ENCODE peak calls at places on chromosomes 11 and 22, in six cellular contexts. E, N, Q, F, O and X are unnamed samples.

GRCh38 chr22:43630451-43630850 is 181.7 kb downstream of the EFCAB6 start:
- DNase-seq in E (peak), N (no peak), Q (no peak), F (no peak), O (no peak), X (no peak)

GRCh38 chr11:12125609-12126149 is 15.3 kb downstream of the MICAL2 start:
- DNase-seq in E (no peak), N (peak), Q (no peak), F (no peak), O (peak), X (no peak)

GRCh38 chr11:70468256-70469230 is 70.2 kb downstream of the CTTN start:
- DNase-seq in E (no peak), N (no peak), Q (no peak), F (no peak), O (no peak), X (peak)

GRCh38 chr11:81869337-81870065 is 864.2 kb downstream of the FAM181B start:
- DNase-seq in E (no peak), N (no peak), Q (no peak), F (no peak), O (no peak), X (peak)

GRCh38 chr22:20957691-20958440 is 9.2 kb upstream of the AIFM3 start:
- DNase-seq in E (no peak), N (peak), Q (no peak), F (no peak), O (no peak), X (peak)

GRCh38 chr11:66800720-66801428 is 42.4 kb upstream of the RCE1 start:
- DNase-seq in E (no peak), N (no peak), Q (no peak), F (no peak), O (no peak), X (no peak)

GRCh38 chr11:2098691-2099522 is 40.3 kb downstream of the IGF2 start:
- DNase-seq in E (no peak), N (no peak), Q (peak), F (no peak), O (no peak), X (peak)

GRCh38 chr11:19539861-19540260 is 172.8 kb upstream of the NAV2 start:
- DNase-seq in E (no peak), N (no peak), Q (no peak), F (no peak), O (no peak), X (no peak)

GRCh38 chr11:104926771-104927470 is 28.7 kb upstream of the CASP12 start:
- DNase-seq in E (no peak), N (no peak), Q (no peak), F (no peak), O (no peak), X (no peak)

GRCh38 chr11:14480716-14481115 is 18.9 kb downstream of the COPB1 start:
- DNase-seq in E (no peak), N (no peak), Q (no peak), F (no peak), O (no peak), X (no peak)

GRCh38 chr22:22770280-22770871 is 117.2 kb upstream of the IGLL5 start:
- DNase-seq in E (no peak), N (peak), Q (no peak), F (peak), O (no peak), X (no peak)

GRCh38 chr22:30294066-30294465 is 4.8 kb upstream of the CASTOR1 start:
- DNase-seq in E (no peak), N (no peak), Q (no peak), F (no peak), O (no peak), X (no peak)

GRCh38 chr22:22576244-22576988 is 17.4 kb upstream of the PRAME start:
- DNase-seq in E (no peak), N (peak), Q (no peak), F (peak), O (peak), X (no peak)

GRCh38 chr11:60985991-60986915 is 14.8 kb downstream of the CD6 start:
- DNase-seq in E (no peak), N (peak), Q (no peak), F (no peak), O (no peak), X (peak)

GRCh38 chr11:58893899-58894298 is 45.4 kb upstream of the GLYATL1 start:
- DNase-seq in E (no peak), N (no peak), Q (no peak), F (no peak), O (no peak), X (no peak)

GRCh38 chr22:32245042-32245441 is 10.1 kb downstream of the SLC5A4 start:
- DNase-seq in E (no peak), N (no peak), Q (no peak), F (no peak), O (no peak), X (no peak)

GRCh38 chr22:44331881-44332714 is 19.3 kb upstream of the SHISAL1 start:
- DNase-seq in E (no peak), N (no peak), Q (peak), F (no peak), O (no peak), X (no peak)

GRCh38 chr11:33980896-33981295 is 70.6 kb upstream of the CAPRIN1 start:
- DNase-seq in E (no peak), N (no peak), Q (no peak), F (no peak), O (no peak), X (no peak)

GRCh38 chr22:29207562-29208501 is 2.1 kb downstream of the EMID1 start:
- DNase-seq in E (no peak), N (no peak), Q (no peak), F (no peak), O (no peak), X (no peak)

GRCh38 chr11:8826901-8827560 is 84.0 kb upstream of the AKIP1 start:
- DNase-seq in E (no peak), N (no peak), Q (peak), F (no peak), O (no peak), X (no peak)

GRCh38 chr11:109864161-109864661 is 229.0 kb upstream of the ZC3H12C start:
- DNase-seq in E (no peak), N (no peak), Q (no peak), F (no peak), O (peak), X (no peak)

GRCh38 chr11:2868604-2869526 is 16.7 kb downstream of the CDKN1C start:
- DNase-seq in E (no peak), N (no peak), Q (no peak), F (no peak), O (no peak), X (no peak)

GRCh38 chr22:47151490-47151889 is 389.0 kb downstream of the TBC1D22A start:
- DNase-seq in E (no peak), N (no peak), Q (no peak), F (no peak), O (no peak), X (no peak)

GRCh38 chr22:23829845-23830372 is 8.9 kb downstream of the DERL3 start:
- DNase-seq in E (no peak), N (no peak), Q (peak), F (no peak), O (no peak), X (no peak)

GRCh38 chr11:126355324-126355925 is at the start of gene ST3GAL4:
- DNase-seq in E (no peak), N (peak), Q (peak), F (peak), O (no peak), X (peak)

GRCh38 chr11:35709386-35709785 is 46.8 kb downstream of the TRIM44 start:
- DNase-seq in E (no peak), N (no peak), Q (no peak), F (no peak), O (no peak), X (no peak)

DNA sequence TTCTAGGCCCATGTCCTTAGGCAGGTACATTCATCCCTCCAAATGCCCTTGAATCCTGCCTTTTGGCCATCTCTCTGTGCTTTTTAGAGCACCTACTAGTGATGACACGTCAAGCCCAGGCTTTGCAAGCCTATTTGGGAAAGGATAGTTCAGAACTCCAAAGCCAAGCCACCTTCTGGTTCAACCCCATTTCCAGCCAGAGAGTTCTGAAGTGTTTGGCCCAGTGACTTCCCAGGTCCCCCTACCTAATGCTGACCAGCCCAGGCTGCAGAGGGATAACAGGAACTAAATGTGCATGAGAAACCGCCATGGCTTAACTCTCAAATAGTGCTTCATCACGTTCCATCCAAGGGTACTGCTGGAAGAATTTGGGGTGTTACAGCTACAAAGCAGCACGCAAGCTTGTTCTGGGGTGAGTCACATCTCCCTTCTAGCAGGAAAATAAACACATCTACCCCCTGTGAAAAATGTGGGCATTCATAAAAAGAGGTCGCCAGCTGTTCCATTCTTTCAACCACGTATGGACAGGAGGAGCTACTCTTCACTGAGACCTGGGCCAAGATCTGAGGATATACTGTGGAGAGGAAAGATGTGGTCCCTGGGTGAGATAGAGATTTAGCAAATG is 2.0 kb upstream of the FXYD6 start:
- DNase-seq in E (no peak), N (no peak), Q (no peak), F (no peak), O (no peak), X (no peak)
- H3K27ac ChIP-seq in E (no peak), N (no peak), Q (peak), F (no peak), O (no peak), X (no peak)

DNA sequence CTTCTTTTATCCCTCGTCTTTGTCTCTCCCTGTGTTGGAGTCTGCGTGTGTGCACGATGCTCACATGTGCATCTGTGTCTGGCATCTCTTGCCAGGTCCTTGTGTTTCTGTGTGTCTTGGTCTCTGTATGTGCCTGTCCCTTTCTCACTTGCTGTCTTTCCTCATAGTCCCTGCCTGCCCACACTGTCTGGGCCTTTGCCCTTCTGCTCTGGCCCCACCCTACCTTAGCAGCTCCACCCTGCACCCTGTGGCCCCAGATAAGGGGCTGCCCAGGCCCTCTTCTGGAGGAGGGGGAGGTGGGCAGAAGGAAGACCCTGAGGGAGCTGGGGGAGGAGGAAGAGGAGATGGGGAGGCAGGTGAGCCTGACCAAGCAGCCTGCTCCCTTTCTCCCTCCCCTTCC is 2.8 kb downstream of the EHBP1L1 start:
- DNase-seq in E (no peak), N (no peak), Q (no peak), F (no peak), O (no peak), X (no peak)
- TF ChIP-seq POLR2A in E (no peak), N (no peak), Q (no peak), F (no peak), O (no peak), X (no peak)

GRCh38 chr22:50459016-50459415 is 15.8 kb downstream of the SBF1 start:
- DNase-seq in E (no peak), N (no peak), Q (no peak), F (no peak), O (no peak), X (no peak)

GRCh38 chr22:50455201-50455600 is 19.6 kb downstream of the SBF1 start:
- DNase-seq in E (no peak), N (no peak), Q (no peak), F (no peak), O (no peak), X (no peak)

GRCh38 chr22:50456026-50456425 is 18.8 kb downstream of the SBF1 start:
- DNase-seq in E (no peak), N (no peak), Q (no peak), F (no peak), O (no peak), X (no peak)

GRCh38 chr22:50454556-50455075 is 20.2 kb downstream of the SBF1 start:
- DNase-seq in E (no peak), N (no peak), Q (no peak), F (no peak), O (no peak), X (no peak)

DNA sequence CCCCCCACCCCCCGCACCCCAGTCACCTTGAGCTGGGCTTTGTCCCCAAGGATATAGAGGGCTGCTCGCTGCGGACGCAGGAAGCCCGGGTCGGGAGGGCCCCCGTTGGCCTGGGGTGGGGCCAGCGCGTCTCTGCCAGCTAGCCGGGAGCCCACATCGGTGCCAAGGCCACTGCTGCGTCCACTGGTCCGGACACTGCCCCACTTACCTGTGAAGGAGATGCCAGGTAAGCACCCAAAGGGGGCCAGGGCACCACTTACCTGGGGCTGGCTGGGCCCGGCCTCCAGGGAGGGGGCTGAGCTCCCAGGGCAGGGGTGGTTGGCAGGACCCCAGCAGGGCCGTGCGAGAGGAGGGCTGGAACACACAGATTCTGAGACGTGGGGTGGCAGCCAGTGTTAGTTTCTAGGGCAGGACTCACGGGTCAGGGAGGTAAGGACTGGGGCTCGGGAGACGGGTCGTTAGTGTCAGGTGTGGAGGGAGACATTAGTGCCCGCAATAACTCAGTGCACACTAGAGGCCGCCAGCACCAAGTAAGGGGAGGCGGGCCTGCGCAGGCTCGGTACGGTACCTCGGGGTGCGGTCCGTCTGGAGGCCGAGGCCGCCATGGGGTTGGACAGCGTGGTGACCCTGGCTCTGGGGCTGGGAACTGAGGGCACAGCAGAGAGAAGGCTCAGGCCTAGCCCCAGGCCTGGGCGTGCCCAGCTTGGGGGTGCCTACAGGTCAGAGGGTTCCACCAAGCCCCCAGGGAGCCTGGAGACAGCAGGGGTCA is 18.2 kb downstream of the SBF1 start:
- DNase-seq in E (no peak), N (no peak), Q (no peak), F (no peak), O (no peak), X (no peak)
- H3K27ac ChIP-seq in E (no peak), N (no peak), Q (no peak), F (no peak), O (no peak), X (no peak)

GRCh38 chr22:36323855-36324331 is 63.9 kb downstream of the MYH9 start:
- DNase-seq in E (no peak), N (no peak), Q (no peak), F (no peak), O (no peak), X (no peak)

GRCh38 chr22:36323182-36323854 is 64.4 kb downstream of the MYH9 start:
- DNase-seq in E (no peak), N (peak), Q (peak), F (peak), O (no peak), X (no peak)

GRCh38 chr22:36324414-36324813 is 63.4 kb downstream of the MYH9 start:
- DNase-seq in E (no peak), N (no peak), Q (no peak), F (no peak), O (no peak), X (no peak)

GRCh38 chr22:36326178-36327161 is 61.3 kb downstream of the MYH9 start:
- DNase-seq in E (no peak), N (no peak), Q (no peak), F (no peak), O (no peak), X (no peak)

GRCh38 chr22:36325163-36326031 is 62.4 kb downstream of the MYH9 start:
- DNase-seq in E (no peak), N (peak), Q (peak), F (no peak), O (no peak), X (no peak)
- TF ChIP-seq POLR2A in E (no peak), N (no peak), Q (peak), F (no peak), O (no peak), X (no peak)

GRCh38 chr11:27179334-27179733 is 138.7 kb downstream of the BBOX1 start:
- DNase-seq in E (no peak), N (no peak), Q (no peak), F (no peak), O (no peak), X (no peak)
- H3K27ac ChIP-seq in E (no peak), N (no peak), Q (no peak), F (no peak), O (no peak), X (no peak)